ENCODE peak calls at places on chromosome 15, in eight cellular contexts. One of them, this sample, is unnamed.

GRCh38 chr15:69556344-69556743 is 103.7 kb downstream of the RPLP1 start:
- DNase-seq in HepG2: no peak
- DNase-seq in GM12878: no peak
- DNase-seq in K562: no peak
- DNase-seq in A549: no peak
- DNase-seq in H1: no peak
- DNase-seq in endothelial cell of umbilical vein: no peak
- DNase-seq in HCT116: no peak
- DNase-seq in this sample: no peak

GRCh38 chr15:89494006-89494405 is 2.4 kb downstream of the RHCG start:
- DNase-seq in HepG2: no peak
- DNase-seq in GM12878: no peak
- DNase-seq in K562: no peak
- DNase-seq in A549: no peak
- DNase-seq in H1: no peak
- DNase-seq in endothelial cell of umbilical vein: no peak
- DNase-seq in HCT116: no peak
- DNase-seq in this sample: no peak

GRCh38 chr15:60844431-60845174 is 365.7 kb upstream of the ICE2 start:
- DNase-seq in HepG2: no peak
- DNase-seq in GM12878: no peak
- DNase-seq in K562: no peak
- DNase-seq in A549: no peak
- DNase-seq in H1: no peak
- DNase-seq in endothelial cell of umbilical vein: no peak
- DNase-seq in HCT116: no peak
- DNase-seq in this sample: no peak

GRCh38 chr15:41530363-41530956 is 13.6 kb downstream of the RPAP1 start:
- DNase-seq in HepG2: no peak
- DNase-seq in GM12878: no peak
- DNase-seq in K562: no peak
- DNase-seq in A549: no peak
- DNase-seq in H1: no peak
- DNase-seq in endothelial cell of umbilical vein: peak; percentile 28
- DNase-seq in HCT116: no peak
- DNase-seq in this sample: no peak

GRCh38 chr15:37837276-37837675 is 97.2 kb upstream of the TMCO5A start:
- DNase-seq in HepG2: no peak
- DNase-seq in GM12878: no peak
- DNase-seq in K562: no peak
- DNase-seq in A549: no peak
- DNase-seq in H1: no peak
- DNase-seq in endothelial cell of umbilical vein: no peak
- DNase-seq in HCT116: no peak
- DNase-seq in this sample: no peak

GRCh38 chr15:78007965-78008886 is 69.3 kb downstream of the TBC1D2B start:
- DNase-seq in HepG2: no peak
- DNase-seq in GM12878: no peak
- DNase-seq in K562: no peak
- DNase-seq in A549: no peak
- DNase-seq in H1: no peak
- DNase-seq in endothelial cell of umbilical vein: no peak
- DNase-seq in HCT116: no peak
- DNase-seq in this sample: no peak

GRCh38 chr15:94282269-94283250 is 51.2 kb downstream of the MCTP2 start:
- DNase-seq in HepG2: no peak
- DNase-seq in GM12878: no peak
- DNase-seq in K562: no peak
- DNase-seq in A549: no peak
- DNase-seq in H1: no peak
- DNase-seq in endothelial cell of umbilical vein: no peak
- DNase-seq in HCT116: no peak
- DNase-seq in this sample: no peak

GRCh38 chr15:70801111-70801510 is 37.8 kb upstream of the UACA start:
- DNase-seq in HepG2: no peak
- DNase-seq in GM12878: no peak
- DNase-seq in K562: no peak
- DNase-seq in A549: no peak
- DNase-seq in H1: no peak
- DNase-seq in endothelial cell of umbilical vein: no peak
- DNase-seq in HCT116: no peak
- DNase-seq in this sample: no peak

GRCh38 chr15:59646271-59646670 is 11.0 kb downstream of the GTF2A2 start:
- DNase-seq in HepG2: no peak
- DNase-seq in GM12878: no peak
- DNase-seq in K562: no peak
- DNase-seq in A549: no peak
- DNase-seq in H1: no peak
- DNase-seq in endothelial cell of umbilical vein: no peak
- DNase-seq in HCT116: no peak
- DNase-seq in this sample: no peak

GRCh38 chr15:78112551-78112950 is 18.7 kb downstream of the CIB2 start:
- DNase-seq in HepG2: no peak
- DNase-seq in GM12878: no peak
- DNase-seq in K562: no peak
- DNase-seq in A549: no peak
- DNase-seq in H1: no peak
- DNase-seq in endothelial cell of umbilical vein: no peak
- DNase-seq in HCT116: no peak
- DNase-seq in this sample: no peak

GRCh38 chr15:48796930-48797329 is 13.9 kb downstream of the CEP152 start:
- DNase-seq in HepG2: no peak
- DNase-seq in GM12878: peak; percentile 28
- DNase-seq in K562: no peak
- DNase-seq in A549: no peak
- DNase-seq in H1: no peak
- DNase-seq in endothelial cell of umbilical vein: peak; percentile 39
- DNase-seq in HCT116: no peak
- DNase-seq in this sample: no peak

GRCh38 chr15:42091753-42092665 is 2.4 kb downstream of the PLA2G4D start:
- DNase-seq in HepG2: peak; percentile 72
- DNase-seq in GM12878: no peak
- DNase-seq in K562: peak; percentile 17
- DNase-seq in A549: no peak
- DNase-seq in H1: no peak
- DNase-seq in endothelial cell of umbilical vein: no peak
- DNase-seq in HCT116: peak; percentile 41
- DNase-seq in this sample: peak; percentile 15

GRCh38 chr15:28923726-28924280 is 38.0 kb downstream of the APBA2 start:
- DNase-seq in HepG2: no peak
- DNase-seq in GM12878: no peak
- DNase-seq in K562: no peak
- DNase-seq in A549: no peak
- DNase-seq in H1: no peak
- DNase-seq in endothelial cell of umbilical vein: no peak
- DNase-seq in HCT116: no peak
- DNase-seq in this sample: no peak

GRCh38 chr15:58521293-58521991 is 89.7 kb downstream of the LIPC start:
- DNase-seq in HepG2: peak; percentile 42
- DNase-seq in GM12878: no peak
- DNase-seq in K562: peak; percentile 94
- DNase-seq in A549: peak; percentile 60
- DNase-seq in H1: no peak
- DNase-seq in endothelial cell of umbilical vein: peak; percentile 88
- DNase-seq in HCT116: peak; percentile 34
- DNase-seq in this sample: peak; percentile 98

GRCh38 chr15:101351736-101352135 is 56.7 kb upstream of the SNRPA1 start:
- DNase-seq in HepG2: no peak
- DNase-seq in GM12878: no peak
- DNase-seq in K562: no peak
- DNase-seq in A549: no peak
- DNase-seq in H1: no peak
- DNase-seq in endothelial cell of umbilical vein: no peak
- DNase-seq in HCT116: no peak
- DNase-seq in this sample: no peak

GRCh38 chr15:98738689-98739411 is 90.5 kb downstream of the IGF1R start:
- DNase-seq in HepG2: peak; percentile 82
- DNase-seq in GM12878: no peak
- DNase-seq in K562: no peak
- DNase-seq in A549: no peak
- DNase-seq in H1: no peak
- DNase-seq in endothelial cell of umbilical vein: no peak
- DNase-seq in HCT116: no peak
- DNase-seq in this sample: peak; percentile 65

GRCh38 chr15:101394654-101395053 is 94.9 kb downstream of the PCSK6 start:
- DNase-seq in HepG2: no peak
- DNase-seq in GM12878: no peak
- DNase-seq in K562: no peak
- DNase-seq in A549: no peak
- DNase-seq in H1: peak; percentile 35
- DNase-seq in endothelial cell of umbilical vein: no peak
- DNase-seq in HCT116: no peak
- DNase-seq in this sample: no peak

GRCh38 chr15:53962646-53963561 is 15.3 kb upstream of the UNC13C start:
- DNase-seq in HepG2: peak; percentile 23
- DNase-seq in GM12878: no peak
- DNase-seq in K562: peak; percentile 13
- DNase-seq in A549: no peak
- DNase-seq in H1: peak; percentile 59
- DNase-seq in endothelial cell of umbilical vein: peak; percentile 10
- DNase-seq in HCT116: no peak
- DNase-seq in this sample: peak; percentile 39

GRCh38 chr15:81209635-81210034 is 13.0 kb downstream of the IL16 start:
- DNase-seq in HepG2: no peak
- DNase-seq in GM12878: no peak
- DNase-seq in K562: no peak
- DNase-seq in A549: no peak
- DNase-seq in H1: no peak
- DNase-seq in endothelial cell of umbilical vein: no peak
- DNase-seq in HCT116: no peak
- DNase-seq in this sample: no peak

GRCh38 chr15:96414875-96415274 is 84.4 kb downstream of the NR2F2 start:
- DNase-seq in HepG2: no peak
- DNase-seq in GM12878: no peak
- DNase-seq in K562: no peak
- DNase-seq in A549: no peak
- DNase-seq in H1: no peak
- DNase-seq in endothelial cell of umbilical vein: no peak
- DNase-seq in HCT116: no peak
- DNase-seq in this sample: no peak

GRCh38 chr15:47390208-47390765 is 327.0 kb upstream of the SEMA6D start:
- DNase-seq in HepG2: no peak
- DNase-seq in GM12878: no peak
- DNase-seq in K562: no peak
- DNase-seq in A549: no peak
- DNase-seq in H1: no peak
- DNase-seq in endothelial cell of umbilical vein: no peak
- DNase-seq in HCT116: no peak
- DNase-seq in this sample: no peak

GRCh38 chr15:97567411-97567810 is 393.1 kb upstream of the ARRDC4 start:
- DNase-seq in HepG2: no peak
- DNase-seq in GM12878: no peak
- DNase-seq in K562: no peak
- DNase-seq in A549: no peak
- DNase-seq in H1: no peak
- DNase-seq in endothelial cell of umbilical vein: no peak
- DNase-seq in HCT116: no peak
- DNase-seq in this sample: no peak

DNA sequence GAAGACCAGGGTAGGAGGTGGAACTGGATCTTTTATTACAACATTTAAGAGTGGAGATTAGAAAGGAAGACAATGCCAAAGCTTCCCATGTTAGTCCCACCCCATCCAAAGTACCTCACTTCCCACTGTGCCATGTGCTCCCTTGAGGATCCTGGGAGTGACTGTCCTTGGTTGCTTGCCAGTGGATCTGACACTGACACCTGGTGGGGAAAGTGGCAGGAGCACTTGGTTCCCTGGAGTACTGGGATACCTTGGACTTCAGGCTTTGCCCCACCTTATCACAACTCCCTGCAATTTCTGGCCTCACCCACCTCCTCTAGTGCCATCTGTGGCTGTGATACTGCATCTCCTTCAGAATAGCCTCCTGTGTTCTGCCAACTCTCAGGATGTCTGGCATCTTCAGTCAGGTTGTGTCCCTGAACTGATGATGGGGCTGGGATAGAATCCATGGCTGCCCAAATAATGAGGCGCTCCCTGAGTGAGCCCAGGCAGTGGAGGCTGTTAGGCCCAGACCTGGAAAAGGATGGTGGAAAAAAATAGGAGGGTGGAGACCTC is 1.3 kb downstream of the ELL3 start:
- DNase-seq in HepG2: peak; percentile 79
- DNase-seq in GM12878: no peak
- DNase-seq in K562: peak; percentile 40
- DNase-seq in A549: peak; percentile 25
- DNase-seq in H1: peak; percentile 66
- DNase-seq in endothelial cell of umbilical vein: peak; percentile 45
- DNase-seq in HCT116: peak; percentile 85
- DNase-seq in this sample: peak; percentile 39
- TF ChIP-seq CTCF in HepG2: peak; percentile 88
- TF ChIP-seq CTCF in GM12878: peak; percentile 20
- TF ChIP-seq CTCF in K562: peak; percentile 44
- TF ChIP-seq CTCF in A549: peak; percentile 28
- TF ChIP-seq CTCF in H1: peak; percentile 42
- TF ChIP-seq CTCF in endothelial cell of umbilical vein: peak; percentile 33
- TF ChIP-seq CTCF in HCT116: peak; percentile 66
- TF ChIP-seq CTCF in this sample: no peak

GRCh38 chr15:24971772-24972171 is 17.0 kb downstream of the SNRPN start:
- DNase-seq in HepG2: no peak
- DNase-seq in GM12878: no peak
- DNase-seq in K562: no peak
- DNase-seq in A549: no peak
- DNase-seq in H1: no peak
- DNase-seq in endothelial cell of umbilical vein: no peak
- DNase-seq in HCT116: no peak
- DNase-seq in this sample: no peak
- TF ChIP-seq POLR2A in HepG2: no peak
- TF ChIP-seq POLR2A in GM12878: no peak
- TF ChIP-seq POLR2A in K562: no peak
- TF ChIP-seq POLR2A in A549: no peak
- TF ChIP-seq POLR2A in H1: no peak
- TF ChIP-seq POLR2A in endothelial cell of umbilical vein: no peak
- TF ChIP-seq POLR2A in HCT116: no peak
- TF ChIP-seq POLR2A in this sample: no peak

DNA sequence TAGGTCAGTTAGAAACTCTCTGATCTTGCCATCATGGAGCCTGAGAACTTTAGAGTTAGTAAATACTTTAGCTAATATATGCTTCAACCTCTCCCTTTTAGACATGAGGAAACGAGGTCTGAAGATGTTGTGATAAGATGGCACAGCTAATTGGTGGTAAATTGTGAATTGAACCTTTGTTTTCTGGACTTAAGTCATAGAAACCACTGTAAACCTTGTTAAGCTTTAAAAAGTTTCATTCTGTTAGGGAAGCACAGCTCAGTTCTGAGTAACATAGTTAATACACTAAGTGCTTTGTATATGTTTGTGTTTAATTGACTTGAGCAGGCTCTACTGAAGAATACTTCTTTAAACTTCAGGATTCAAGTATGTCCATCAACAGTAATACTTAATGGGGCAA is 108.6 kb downstream of the AKAP13 start:
- DNase-seq in HepG2: no peak
- DNase-seq in GM12878: no peak
- DNase-seq in K562: no peak
- DNase-seq in A549: no peak
- DNase-seq in H1: no peak
- DNase-seq in endothelial cell of umbilical vein: no peak
- DNase-seq in HCT116: no peak
- DNase-seq in this sample: no peak
- TF ChIP-seq MAX in HepG2: no peak
- TF ChIP-seq MAX in GM12878: no peak
- TF ChIP-seq MAX in K562: no peak
- TF ChIP-seq MAX in A549: no peak
- TF ChIP-seq MAX in H1: no peak
- TF ChIP-seq MAX in endothelial cell of umbilical vein: no peak
- TF ChIP-seq MAX in HCT116: no peak
- TF ChIP-seq MAX in this sample: no peak

GRCh38 chr15:83287541-83288027 is 3.1 kb upstream of the BNC1 start:
- DNase-seq in HepG2: no peak
- DNase-seq in GM12878: no peak
- DNase-seq in K562: no peak
- DNase-seq in A549: peak; percentile 54
- DNase-seq in H1: no peak
- DNase-seq in endothelial cell of umbilical vein: peak; percentile 81
- DNase-seq in HCT116: no peak
- DNase-seq in this sample: no peak
- TF ChIP-seq CTCF in HepG2: no peak
- TF ChIP-seq CTCF in GM12878: no peak
- TF ChIP-seq CTCF in K562: no peak
- TF ChIP-seq CTCF in A549: no peak
- TF ChIP-seq CTCF in H1: no peak
- TF ChIP-seq CTCF in endothelial cell of umbilical vein: no peak
- TF ChIP-seq CTCF in HCT116: no peak
- TF ChIP-seq CTCF in this sample: no peak

This sample was measured in NB4.